ENCODE peak calls at places on chromosomes 4 and X, in eight cellular contexts. One of them, this sample, is unnamed.

GRCh38 chrX:25079020-25079419 is 63.3 kb upstream of the ARX start:
- DNase-seq in colonic mucosa: no peak
- DNase-seq in breast epithelium: no peak
- DNase-seq in GM23248: no peak
- DNase-seq in SJSA1: no peak
- DNase-seq in tibial nerve: no peak
- DNase-seq in CD8-positive, alpha-beta T cell: no peak
- DNase-seq in heart left ventricle: no peak
- DNase-seq in this sample: no peak

GRCh38 chrX:67555578-67556203 is 11.9 kb downstream of the AR start:
- DNase-seq in CD8-positive, alpha-beta T cell: no peak
- DNase-seq in colonic mucosa: peak; percentile 30
- DNase-seq in SJSA1: no peak
- DNase-seq in breast epithelium: no peak
- DNase-seq in tibial nerve: no peak
- DNase-seq in GM23248: peak; percentile 60
- DNase-seq in heart left ventricle: no peak
- DNase-seq in this sample: no peak

GRCh38 chr4:74018771-74019170 is 19.7 kb downstream of the CXCL3 start:
- DNase-seq in SJSA1: no peak
- DNase-seq in CD8-positive, alpha-beta T cell: no peak
- DNase-seq in GM23248: no peak
- DNase-seq in colonic mucosa: no peak
- DNase-seq in breast epithelium: no peak
- DNase-seq in heart left ventricle: no peak
- DNase-seq in tibial nerve: no peak
- DNase-seq in this sample: no peak

GRCh38 chr4:90575371-90575770 is 448.2 kb downstream of the CCSER1 start:
- DNase-seq in heart left ventricle: no peak
- DNase-seq in colonic mucosa: no peak
- DNase-seq in SJSA1: no peak
- DNase-seq in CD8-positive, alpha-beta T cell: no peak
- DNase-seq in tibial nerve: no peak
- DNase-seq in GM23248: no peak
- DNase-seq in breast epithelium: no peak
- DNase-seq in this sample: no peak

GRCh38 chr4:81198609-81199008 is 16.4 kb downstream of the PRKG2 start:
- DNase-seq in GM23248: no peak
- DNase-seq in breast epithelium: no peak
- DNase-seq in heart left ventricle: no peak
- DNase-seq in tibial nerve: no peak
- DNase-seq in CD8-positive, alpha-beta T cell: no peak
- DNase-seq in SJSA1: no peak
- DNase-seq in colonic mucosa: no peak
- DNase-seq in this sample: no peak

GRCh38 chrX:93428497-93428896 is 244.9 kb downstream of the NAP1L3 start:
- DNase-seq in tibial nerve: no peak
- DNase-seq in heart left ventricle: no peak
- DNase-seq in colonic mucosa: no peak
- DNase-seq in breast epithelium: no peak
- DNase-seq in CD8-positive, alpha-beta T cell: no peak
- DNase-seq in SJSA1: no peak
- DNase-seq in GM23248: no peak
- DNase-seq in this sample: no peak

GRCh38 chr4:40446785-40447184 is 111.7 kb downstream of the CHRNA9 start:
- DNase-seq in GM23248: peak; percentile 2
- DNase-seq in breast epithelium: no peak
- DNase-seq in SJSA1: no peak
- DNase-seq in tibial nerve: no peak
- DNase-seq in colonic mucosa: no peak
- DNase-seq in CD8-positive, alpha-beta T cell: no peak
- DNase-seq in heart left ventricle: no peak
- DNase-seq in this sample: no peak

GRCh38 chrX:44178271-44178670 is 165.2 kb downstream of the EFHC2 start:
- DNase-seq in colonic mucosa: no peak
- DNase-seq in heart left ventricle: no peak
- DNase-seq in SJSA1: no peak
- DNase-seq in breast epithelium: no peak
- DNase-seq in GM23248: no peak
- DNase-seq in CD8-positive, alpha-beta T cell: no peak
- DNase-seq in tibial nerve: no peak
- DNase-seq in this sample: no peak

GRCh38 chr4:2714071-2714770 is 41.9 kb downstream of the TNIP2 start:
- DNase-seq in SJSA1: no peak
- DNase-seq in colonic mucosa: no peak
- DNase-seq in CD8-positive, alpha-beta T cell: no peak
- DNase-seq in heart left ventricle: peak; percentile 56
- DNase-seq in breast epithelium: peak; percentile 52
- DNase-seq in tibial nerve: no peak
- DNase-seq in GM23248: peak; percentile 84
- DNase-seq in this sample: no peak

GRCh38 chr4:6277935-6278800 is 8.5 kb downstream of the WFS1 start:
- DNase-seq in breast epithelium: no peak
- DNase-seq in GM23248: no peak
- DNase-seq in heart left ventricle: no peak
- DNase-seq in SJSA1: no peak
- DNase-seq in colonic mucosa: no peak
- DNase-seq in tibial nerve: no peak
- DNase-seq in CD8-positive, alpha-beta T cell: no peak
- DNase-seq in this sample: no peak

GRCh38 chr4:47597696-47598095 is 112.6 kb downstream of the ATP10D start:
- DNase-seq in SJSA1: no peak
- DNase-seq in colonic mucosa: no peak
- DNase-seq in breast epithelium: no peak
- DNase-seq in heart left ventricle: no peak
- DNase-seq in GM23248: no peak
- DNase-seq in CD8-positive, alpha-beta T cell: no peak
- DNase-seq in tibial nerve: no peak
- DNase-seq in this sample: no peak

GRCh38 chr4:12697970-12698369 is 786.2 kb downstream of the RAB28 start:
- DNase-seq in SJSA1: no peak
- DNase-seq in GM23248: no peak
- DNase-seq in breast epithelium: no peak
- DNase-seq in heart left ventricle: no peak
- DNase-seq in tibial nerve: no peak
- DNase-seq in colonic mucosa: no peak
- DNase-seq in CD8-positive, alpha-beta T cell: no peak
- DNase-seq in this sample: no peak

GRCh38 chr4:37689353-37689752 is 3.2 kb upstream of the RELL1 start:
- DNase-seq in SJSA1: no peak
- DNase-seq in tibial nerve: no peak
- DNase-seq in GM23248: peak; percentile 20
- DNase-seq in colonic mucosa: no peak
- DNase-seq in heart left ventricle: no peak
- DNase-seq in breast epithelium: no peak
- DNase-seq in CD8-positive, alpha-beta T cell: no peak
- DNase-seq in this sample: no peak

GRCh38 chr4:24274401-24275035 is 309.8 kb downstream of the DHX15 start:
- DNase-seq in colonic mucosa: no peak
- DNase-seq in breast epithelium: no peak
- DNase-seq in GM23248: peak; percentile 53
- DNase-seq in heart left ventricle: no peak
- DNase-seq in tibial nerve: no peak
- DNase-seq in SJSA1: no peak
- DNase-seq in CD8-positive, alpha-beta T cell: no peak
- DNase-seq in this sample: no peak

GRCh38 chr4:89119166-89119565 is 7.8 kb downstream of the TIGD2 start:
- DNase-seq in colonic mucosa: no peak
- DNase-seq in heart left ventricle: no peak
- DNase-seq in GM23248: peak; percentile 34
- DNase-seq in CD8-positive, alpha-beta T cell: no peak
- DNase-seq in SJSA1: no peak
- DNase-seq in breast epithelium: no peak
- DNase-seq in tibial nerve: no peak
- DNase-seq in this sample: no peak

GRCh38 chr4:145921231-145921630 is 17.4 kb downstream of the ZNF827 start:
- DNase-seq in heart left ventricle: no peak
- DNase-seq in breast epithelium: no peak
- DNase-seq in colonic mucosa: no peak
- DNase-seq in tibial nerve: no peak
- DNase-seq in SJSA1: no peak
- DNase-seq in CD8-positive, alpha-beta T cell: no peak
- DNase-seq in GM23248: no peak
- DNase-seq in this sample: no peak
- H3K4me1 ChIP-seq in heart left ventricle: peaks cover 15% of the 10 kb centered on the region
- H3K4me1 ChIP-seq in breast epithelium: peaks cover 6% of the 10 kb centered on the region
- H3K4me1 ChIP-seq in colonic mucosa: no peaks in the 10 kb centered on the region
- H3K4me1 ChIP-seq in tibial nerve: no peaks in the 10 kb centered on the region
- H3K4me1 ChIP-seq in SJSA1: peaks cover 14% of the 10 kb centered on the region
- H3K4me1 ChIP-seq in CD8-positive, alpha-beta T cell: peaks cover 9% of the 10 kb centered on the region
- H3K4me1 ChIP-seq in GM23248: peaks cover 16% of the 10 kb centered on the region
- H3K4me1 ChIP-seq in this sample: no peaks in the 10 kb centered on the region

DNA sequence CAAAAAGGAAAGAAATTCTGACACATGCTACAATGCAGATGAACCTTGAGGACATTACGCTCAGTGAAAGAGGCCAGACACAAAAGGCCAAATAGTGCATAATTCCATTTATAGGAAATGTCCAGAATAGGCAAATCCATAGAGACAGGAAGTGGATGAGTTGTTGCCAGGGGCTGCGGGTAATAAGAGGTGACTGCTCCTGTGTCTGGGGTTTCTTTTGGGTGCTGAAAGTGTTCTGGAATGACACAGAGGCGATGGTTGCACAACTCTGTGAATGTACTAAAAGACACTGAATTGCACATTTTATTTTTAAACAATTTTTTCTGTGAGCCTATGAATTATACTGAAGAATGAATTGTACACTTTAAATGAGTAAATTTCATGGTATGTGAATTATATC is 23.3 kb upstream of the IRAK1 start:
- DNase-seq in CD8-positive, alpha-beta T cell: no peak
- DNase-seq in breast epithelium: no peak
- DNase-seq in SJSA1: no peak
- DNase-seq in colonic mucosa: no peak
- DNase-seq in GM23248: peak; percentile 87
- DNase-seq in tibial nerve: peak; percentile 23
- DNase-seq in heart left ventricle: no peak
- DNase-seq in this sample: no peak
- H3K27ac ChIP-seq in CD8-positive, alpha-beta T cell: no peak overlapping the region
- H3K27ac ChIP-seq in breast epithelium: peak overlapping the region; percentile 75
- H3K27ac ChIP-seq in SJSA1: no peak overlapping the region
- H3K27ac ChIP-seq in colonic mucosa: no peak overlapping the region
- H3K27ac ChIP-seq in GM23248: peak overlapping the region; percentile 93
- H3K27ac ChIP-seq in tibial nerve: no peak overlapping the region
- H3K27ac ChIP-seq in heart left ventricle: no peak overlapping the region
- H3K27ac ChIP-seq in this sample: no peak overlapping the region

GRCh38 chr4:168656055-168656660 is 159.3 kb downstream of the PALLD start:
- DNase-seq in breast epithelium: no peak
- DNase-seq in tibial nerve: no peak
- DNase-seq in CD8-positive, alpha-beta T cell: no peak
- DNase-seq in colonic mucosa: no peak
- DNase-seq in GM23248: peak; percentile 95
- DNase-seq in SJSA1: no peak
- DNase-seq in heart left ventricle: no peak
- DNase-seq in this sample: no peak
- H3K4me1 ChIP-seq in breast epithelium: no peaks in the 10 kb centered on the region
- H3K4me1 ChIP-seq in tibial nerve: no peaks in the 10 kb centered on the region
- H3K4me1 ChIP-seq in CD8-positive, alpha-beta T cell: no peaks in the 10 kb centered on the region
- H3K4me1 ChIP-seq in colonic mucosa: no peaks in the 10 kb centered on the region
- H3K4me1 ChIP-seq in GM23248: peaks cover 11% of the 10 kb centered on the region
- H3K4me1 ChIP-seq in SJSA1: peaks cover 19% of the 10 kb centered on the region
- H3K4me1 ChIP-seq in heart left ventricle: peaks cover 12% of the 10 kb centered on the region
- H3K4me1 ChIP-seq in this sample: no peaks in the 10 kb centered on the region

DNA sequence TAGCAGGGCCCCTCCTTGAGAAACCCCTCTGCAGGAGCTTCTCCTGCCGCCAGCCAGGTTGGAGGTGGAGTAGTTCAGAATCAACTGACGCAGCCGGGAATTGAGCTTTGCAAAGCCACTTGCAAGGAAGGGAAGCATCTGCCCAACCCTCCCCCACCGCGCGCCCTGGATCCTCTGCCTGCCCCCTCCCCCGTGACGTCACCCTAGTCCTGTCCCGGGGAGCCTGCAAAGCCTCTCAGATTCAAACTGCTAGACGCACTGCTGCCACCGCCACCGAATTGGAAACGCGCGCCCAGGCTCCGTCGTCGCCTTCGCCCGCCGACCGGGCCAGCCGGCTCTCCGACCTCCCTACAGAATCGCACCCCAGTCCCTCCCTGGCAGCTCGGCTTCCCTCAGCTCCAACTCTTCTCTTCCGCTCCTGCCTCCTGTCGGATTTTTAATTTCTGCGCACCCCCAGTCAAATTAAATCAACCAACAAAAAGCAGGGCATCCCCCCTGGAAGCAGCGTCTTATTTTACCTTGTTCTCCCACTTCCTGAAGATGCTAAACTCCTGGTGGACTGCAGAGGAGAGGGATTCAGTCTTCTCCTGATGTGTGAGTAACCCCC is 3.8 kb downstream of the SLITRK2 start:
- DNase-seq in CD8-positive, alpha-beta T cell: no peak
- DNase-seq in heart left ventricle: no peak
- DNase-seq in tibial nerve: no peak
- DNase-seq in breast epithelium: no peak
- DNase-seq in colonic mucosa: no peak
- DNase-seq in SJSA1: no peak
- DNase-seq in GM23248: no peak
- DNase-seq in this sample: no peak
- H3K27ac ChIP-seq in CD8-positive, alpha-beta T cell: no peak overlapping the region
- H3K27ac ChIP-seq in heart left ventricle: no peak overlapping the region
- H3K27ac ChIP-seq in tibial nerve: no peak overlapping the region
- H3K27ac ChIP-seq in breast epithelium: no peak overlapping the region
- H3K27ac ChIP-seq in colonic mucosa: no peak overlapping the region
- H3K27ac ChIP-seq in SJSA1: no peak overlapping the region
- H3K27ac ChIP-seq in GM23248: no peak overlapping the region
- H3K27ac ChIP-seq in this sample: no peak overlapping the region